ENCODE peak calls at places on chromosomes 1 and 21, in eight cellular contexts. L is fibroblast of lung; M is transverse colon; N is CD8-positive, alpha-beta memory T cell; H is OCI-LY7; B is aorta; V is GM23248; C is body of pancreas. D is an unnamed sample.

GRCh38 chr1:92543131-92544055 is 56.7 kb upstream of the GFI1 start:
- DNase-seq in L (no peak), M (no peak), N (no peak), H (no peak), B (no peak), V (no peak), C (no peak), D (no peak)

GRCh38 chr1:93672069-93672468 is 9.6 kb downstream of the BCAR3 start:
- DNase-seq in L (peak; percentile 84), M (peak; percentile 82), N (no peak), H (no peak), B (no peak), V (peak; percentile 47), C (peak; percentile 65), D (no peak)

GRCh38 chr1:14994841-14995437 is 158.6 kb upstream of the TMEM51 start:
- DNase-seq in L (no peak), M (no peak), N (no peak), H (no peak), B (no peak), V (no peak), C (peak; percentile 47), D (no peak)

GRCh38 chr1:209428241-209428921 is 155.1 kb upstream of the CAMK1G start:
- DNase-seq in L (no peak), M (no peak), N (no peak), H (no peak), B (no peak), V (no peak), C (no peak), D (no peak)

GRCh38 chr21:35563885-35564451 is 496.4 kb downstream of the SETD4 start:
- DNase-seq in L (peak; percentile 98), M (peak; percentile 11), N (no peak), H (no peak), B (peak; percentile 85), V (peak; percentile 94), C (peak; percentile 72), D (no peak)

GRCh38 chr1:113898243-113898814 is 6.3 kb downstream of the AP4B1 start:
- DNase-seq in L (no peak), M (no peak), N (no peak), H (no peak), B (no peak), V (no peak), C (no peak), D (no peak)

GRCh38 chr1:119327436-119328155 is 41.0 kb upstream of the HAO2 start:
- DNase-seq in L (peak; percentile 18), M (peak; percentile 62), N (peak; percentile 1), H (no peak), B (peak; percentile 77), V (peak; percentile 61), C (no peak), D (peak; percentile 62)

GRCh38 chr21:27423906-27424595 is 457.2 kb upstream of the ADAMTS5 start:
- DNase-seq in L (peak; percentile 75), M (no peak), N (no peak), H (no peak), B (no peak), V (peak; percentile 47), C (no peak), D (no peak)

GRCh38 chr1:58718435-58718834 is 18.6 kb upstream of the MYSM1 start:
- DNase-seq in L (no peak), M (no peak), N (no peak), H (no peak), B (no peak), V (peak; percentile 18), C (no peak), D (no peak)

GRCh38 chr1:111739984-111740765 is 980 bp upstream of the INKA2 start:
- DNase-seq in L (peak; percentile 73), M (peak; percentile 69), N (no peak), H (no peak), B (peak; percentile 94), V (peak; percentile 88), C (peak; percentile 43), D (peak; percentile 82)

GRCh38 chr1:245537992-245538391 is 383.2 kb downstream of the KIF26B start:
- DNase-seq in L (peak; percentile 74), M (no peak), N (no peak), H (no peak), B (no peak), V (peak; percentile 75), C (no peak), D (no peak)

GRCh38 chr1:41622402-41622801 is 137.9 kb upstream of the EDN2 start:
- DNase-seq in L (peak; percentile 79), M (no peak), N (no peak), H (no peak), B (no peak), V (peak; percentile 63), C (no peak), D (no peak)

GRCh38 chr1:198772626-198773025 is 133.8 kb downstream of the PTPRC start:
- DNase-seq in L (peak; percentile 12), M (no peak), N (no peak), H (no peak), B (no peak), V (no peak), C (no peak), D (no peak)

GRCh38 chr1:59720716-59721115 is 94.0 kb upstream of the HOOK1 start:
- DNase-seq in L (no peak), M (no peak), N (no peak), H (no peak), B (no peak), V (no peak), C (no peak), D (no peak)

GRCh38 chr1:109790735-109791494 is 27.2 kb upstream of the EPS8L3 start:
- DNase-seq in L (peak; percentile 67), M (peak; percentile 60), N (peak; percentile 59), H (peak; percentile 71), B (peak; percentile 86), V (peak; percentile 72), C (peak; percentile 54), D (peak; percentile 81)

GRCh38 chr21:17900281-17900989 is 81.3 kb upstream of the C21orf91 start:
- DNase-seq in L (no peak), M (no peak), N (no peak), H (no peak), B (no peak), V (no peak), C (no peak), D (no peak)

GRCh38 chr1:206706298-206706791 is 21.6 kb downstream of the MAPKAPK2 start:
- DNase-seq in L (peak; percentile 96), M (no peak), N (no peak), H (no peak), B (peak; percentile 94), V (peak; percentile 99), C (peak; percentile 56), D (peak; percentile 37)

GRCh38 chr1:65063025-65063424 is 85.0 kb upstream of the AK4 start:
- DNase-seq in L (no peak), M (no peak), N (no peak), H (peak; percentile 44), B (no peak), V (no peak), C (no peak), D (no peak)

GRCh38 chr1:204420039-204421004 is 8.7 kb upstream of the PPP1R15B start:
- DNase-seq in L (no peak), M (no peak), N (no peak), H (no peak), B (no peak), V (no peak), C (no peak), D (no peak)

GRCh38 chr1:34856697-34857096 is 2.9 kb downstream of the SMIM12 start:
- DNase-seq in L (no peak), M (no peak), N (no peak), H (no peak), B (no peak), V (no peak), C (no peak), D (no peak)

GRCh38 chr21:43597845-43598244 is 61.4 kb downstream of the HSF2BP start:
- DNase-seq in L (no peak), M (no peak), N (no peak), H (no peak), B (no peak), V (no peak), C (no peak), D (no peak)

DNA sequence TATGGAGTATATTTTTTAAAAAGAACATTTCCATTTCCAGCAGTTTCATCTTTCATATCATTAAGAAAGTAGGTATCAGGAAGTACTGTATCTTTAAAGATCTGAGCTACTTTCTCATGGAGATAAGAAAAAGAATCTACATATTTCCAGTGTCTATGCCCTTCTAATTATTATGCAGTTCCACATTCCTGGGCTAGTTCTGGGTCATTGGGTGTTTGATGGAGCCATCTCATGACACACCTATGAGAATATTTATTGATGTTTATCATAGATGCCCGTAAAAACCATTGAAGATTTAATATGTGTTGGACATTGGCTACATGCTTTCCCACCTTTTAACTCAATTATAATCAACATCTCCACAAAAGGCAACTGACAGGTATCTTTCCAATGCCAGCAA is 21.0 kb downstream of the LCE4A start:
- DNase-seq in L (no peak), M (no peak), N (no peak), H (no peak), B (no peak), V (no peak), C (no peak), D (no peak)
- H3K9me3 ChIP-seq in L (no peaks in the 10 kb centered on the region), M (no peaks in the 10 kb centered on the region), N (no peaks in the 10 kb centered on the region), H (no peaks in the 10 kb centered on the region), B (peaks cover 1% of the 10 kb centered on the region), V (no peaks in the 10 kb centered on the region), C (no peaks in the 10 kb centered on the region), D (no peaks in the 10 kb centered on the region)

GRCh38 chr1:49630156-49630555 is 393.6 kb downstream of the AGBL4 start:
- DNase-seq in L (no peak), M (no peak), N (no peak), H (no peak), B (no peak), V (no peak), C (no peak), D (no peak)
- H3K9me3 ChIP-seq in L (no peaks in the 10 kb centered on the region), M (no peaks in the 10 kb centered on the region), N (no peaks in the 10 kb centered on the region), H (no peaks in the 10 kb centered on the region), B (no peaks in the 10 kb centered on the region), V (no peaks in the 10 kb centered on the region), C (no peaks in the 10 kb centered on the region), D (no peaks in the 10 kb centered on the region)

DNA sequence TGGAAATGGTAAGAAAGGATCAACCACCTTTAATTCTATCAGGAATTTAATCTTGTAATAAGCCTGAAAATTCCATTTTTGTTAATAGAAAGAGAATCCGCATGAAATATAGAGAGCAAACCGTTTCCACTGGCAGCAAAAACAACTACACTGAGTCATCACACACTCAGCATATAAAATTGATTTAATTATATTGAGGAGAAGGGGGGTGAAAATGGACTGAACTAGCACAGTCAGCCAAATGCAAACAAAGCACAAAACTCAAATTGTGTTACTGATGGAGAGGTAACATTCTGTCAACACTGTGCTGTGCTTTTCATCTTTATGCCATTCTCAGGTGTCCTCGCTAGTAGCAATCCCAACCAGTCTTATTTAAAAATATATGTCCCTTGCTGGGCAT is 1583.9 kb downstream of the MRPL39 start:
- DNase-seq in L (peak; percentile 3), M (no peak), N (no peak), H (no peak), B (no peak), V (no peak), C (no peak), D (no peak)
- H3K9me3 ChIP-seq in L (no peaks in the 10 kb centered on the region), M (no peaks in the 10 kb centered on the region), N (no peaks in the 10 kb centered on the region), H (peaks cover 12% of the 10 kb centered on the region), B (peaks cover 2% of the 10 kb centered on the region), V (no peaks in the 10 kb centered on the region), C (no peaks in the 10 kb centered on the region), D (no peaks in the 10 kb centered on the region)

DNA sequence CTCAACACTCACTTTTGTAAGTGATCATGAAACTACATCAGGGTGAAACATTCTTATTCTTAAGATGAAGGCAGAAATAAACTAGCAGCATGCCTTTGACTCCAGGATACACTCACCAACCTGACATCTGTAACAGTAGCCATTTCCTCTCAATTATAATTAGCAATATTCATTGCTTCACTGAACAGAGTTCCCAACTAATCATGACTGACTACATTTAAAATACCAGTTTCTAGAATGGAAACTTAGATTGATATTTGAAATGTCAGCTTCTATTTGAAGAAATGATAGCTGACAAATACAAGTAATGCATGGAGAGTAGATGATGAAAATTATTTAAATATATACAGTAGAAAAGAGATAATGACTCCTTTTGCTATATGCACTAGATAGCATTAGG is 1023.8 kb downstream of the MRPL39 start:
- DNase-seq in L (no peak), M (no peak), N (no peak), H (no peak), B (no peak), V (no peak), C (no peak), D (no peak)
- H3K9me3 ChIP-seq in L (no peaks in the 10 kb centered on the region), M (no peaks in the 10 kb centered on the region), N (no peaks in the 10 kb centered on the region), H (peaks cover 17% of the 10 kb centered on the region), B (peaks cover 2% of the 10 kb centered on the region), V (no peaks in the 10 kb centered on the region), C (no peaks in the 10 kb centered on the region), D (no peaks in the 10 kb centered on the region)